ENCODE peak calls at places on chromosomes 2 and 18, in five cellular contexts. F, I, H, C and D are unnamed samples.

GRCh38 chr2:127514485-127514884 is 11.8 kb downstream of the IWS1 start:
- DNase-seq in F (peak), I (no peak), H (no peak), C (no peak), D (no peak)

GRCh38 chr2:183059561-183059960 is 19.0 kb upstream of the DUSP19 start:
- DNase-seq in F (no peak), I (no peak), H (peak), C (no peak), D (no peak)

GRCh38 chr18:59268722-59269562 is 4.3 kb downstream of the RAX start:
- DNase-seq in F (no peak), I (no peak), H (peak), C (peak), D (peak)

GRCh38 chr2:210681481-210681880 is 125.1 kb downstream of the CPS1 start:
- DNase-seq in F (no peak), I (no peak), H (no peak), C (no peak), D (no peak)

GRCh38 chr2:107525420-107525819 is 301.3 kb upstream of the RGPD4 start:
- DNase-seq in F (no peak), I (no peak), H (no peak), C (no peak), D (no peak)

GRCh38 chr2:239245872-239246701 is 154.7 kb downstream of the HDAC4 start:
- DNase-seq in F (peak), I (peak), H (no peak), C (no peak), D (peak)

GRCh38 chr2:222299926-222300724 is 1.3 kb upstream of the PAX3 start:
- DNase-seq in F (no peak), I (no peak), H (no peak), C (no peak), D (no peak)

GRCh38 chr2:71618327-71619113 is 165.2 kb downstream of the DYSF start:
- DNase-seq in F (no peak), I (no peak), H (peak), C (no peak), D (peak)

GRCh38 chr2:10533811-10534321 is 85.7 kb upstream of the ODC1 start:
- DNase-seq in F (no peak), I (no peak), H (no peak), C (no peak), D (no peak)

GRCh38 chr18:50119363-50119762 is 75.6 kb downstream of the MYO5B start:
- DNase-seq in F (no peak), I (no peak), H (no peak), C (no peak), D (no peak)

GRCh38 chr2:73985318-73986084 is 791 bp downstream of the TET3 start:
- DNase-seq in F (no peak), I (peak), H (peak), C (peak), D (peak)

GRCh38 chr18:55699233-55699765 is 111.3 kb upstream of the TCF4 start:
- DNase-seq in F (no peak), I (no peak), H (no peak), C (no peak), D (no peak)